ENCODE peak calls at places on chromosomes 16 and 17, in six cellular contexts. A is fibroblast of lung, D is PC-9, V is pancreas, N is WERI-Rb-1, X is aorta. U is an unnamed sample. For H3K27me3, the result is how much of the 10 kb centered on the place peaks cover.

GRCh38 chr17:64092952-64093451 is 36.9 kb downstream of the ERN1 start:
- DNase-seq in A (peak), D (no peak), V (no peak), N (peak), X (no peak), U (no peak)

GRCh38 chr16:9596788-9597187 is 505.3 kb downstream of the HAPSTR1 start:
- DNase-seq in A (no peak), D (no peak), V (no peak), N (no peak), X (no peak), U (no peak)

GRCh38 chr17:40810505-40810904 is 10.7 kb upstream of the KRT28 start:
- DNase-seq in A (no peak), D (peak), V (no peak), N (no peak), X (no peak), U (no peak)

GRCh38 chr17:5118219-5118618 is 2.4 kb downstream of the USP6 start:
- DNase-seq in A (no peak), D (no peak), V (no peak), N (no peak), X (peak), U (no peak)

GRCh38 chr17:65707780-65708179 is 146.3 kb upstream of the AXIN2 start:
- DNase-seq in A (no peak), D (no peak), V (no peak), N (no peak), X (no peak), U (no peak)

GRCh38 chr17:27446569-27447301 is 9.5 kb upstream of the KSR1 start:
- DNase-seq in A (peak), D (no peak), V (no peak), N (peak), X (peak), U (no peak)

GRCh38 chr16:61233718-61234117 is 802.5 kb downstream of the CDH8 start:
- DNase-seq in A (no peak), D (no peak), V (no peak), N (no peak), X (no peak), U (no peak)

GRCh38 chr16:17590711-17591654 is 120.2 kb upstream of the XYLT1 start:
- DNase-seq in A (no peak), D (no peak), V (no peak), N (no peak), X (no peak), U (no peak)

GRCh38 chr17:27326051-27326450 is 32.1 kb downstream of the WSB1 start:
- DNase-seq in A (no peak), D (no peak), V (no peak), N (no peak), X (no peak), U (no peak)

GRCh38 chr17:73156166-73156840 is 8.5 kb upstream of the SSTR2 start:
- DNase-seq in A (peak), D (peak), V (peak), N (peak), X (peak), U (peak)

GRCh38 chr17:63696381-63696961 is 3.5 kb downstream of the LIMD2 start:
- DNase-seq in A (peak), D (no peak), V (no peak), N (peak), X (no peak), U (no peak)

GRCh38 chr16:72094266-72094610 is 591 bp downstream of the DHX38 start:
- DNase-seq in A (no peak), D (peak), V (no peak), N (no peak), X (no peak), U (no peak)

GRCh38 chr17:38509008-38509771 is 80.9 kb downstream of the ARHGAP23 start:
- DNase-seq in A (peak), D (peak), V (peak), N (peak), X (peak), U (peak)

GRCh38 chr17:16406742-16407674 is 8.4 kb upstream of the TRPV2 start:
- DNase-seq in A (no peak), D (peak), V (no peak), N (no peak), X (peak), U (peak)

GRCh38 chr17:9566067-9566466 is 9.6 kb downstream of the STX8 start:
- DNase-seq in A (no peak), D (no peak), V (no peak), N (no peak), X (no peak), U (no peak)

GRCh38 chr16:79150128-79150527 is 450.4 kb downstream of the MAF start:
- DNase-seq in A (no peak), D (no peak), V (no peak), N (no peak), X (no peak), U (no peak)

GRCh38 chr17:1947229-1947742 is 77.8 kb downstream of the RTN4RL1 start:
- DNase-seq in A (no peak), D (no peak), V (no peak), N (no peak), X (no peak), U (no peak)

GRCh38 chr16:71923941-71924690 is 28.8 kb downstream of the IST1 start:
- DNase-seq in A (peak), D (peak), V (no peak), N (no peak), X (no peak), U (no peak)

GRCh38 chr16:30122621-30123160 is 329 bp downstream of the MAPK3 start:
- DNase-seq in A (peak), D (no peak), V (peak), N (no peak), X (peak), U (no peak)

GRCh38 chr17:58302919-58303551 is 22.3 kb upstream of the MPO start:
- DNase-seq in A (no peak), D (no peak), V (no peak), N (no peak), X (peak), U (no peak)

GRCh38 chr17:9512323-9513168 is 63.1 kb downstream of the STX8 start:
- DNase-seq in A (peak), D (no peak), V (no peak), N (no peak), X (no peak), U (no peak)

GRCh38 chr16:29908719-29909220 is 8.5 kb downstream of the ASPHD1 start:
- DNase-seq in A (no peak), D (no peak), V (no peak), N (no peak), X (peak), U (no peak)

GRCh38 chr17:55434721-55435120 is 13.1 kb upstream of the MMD start:
- DNase-seq in A (no peak), D (no peak), V (no peak), N (no peak), X (no peak), U (no peak)

GRCh38 chr16:81597079-81597658 is 152.6 kb downstream of the CMIP start:
- DNase-seq in A (no peak), D (no peak), V (no peak), N (no peak), X (no peak), U (no peak)

GRCh38 chr16:78396046-78396445 is 296.6 kb downstream of the WWOX start:
- DNase-seq in A (no peak), D (no peak), V (no peak), N (no peak), X (no peak), U (no peak)

GRCh38 chr16:86498661-86499493 is 11.4 kb upstream of the FOXF1 start:
- DNase-seq in A (peak), D (no peak), V (no peak), N (no peak), X (peak), U (no peak)

DNA sequence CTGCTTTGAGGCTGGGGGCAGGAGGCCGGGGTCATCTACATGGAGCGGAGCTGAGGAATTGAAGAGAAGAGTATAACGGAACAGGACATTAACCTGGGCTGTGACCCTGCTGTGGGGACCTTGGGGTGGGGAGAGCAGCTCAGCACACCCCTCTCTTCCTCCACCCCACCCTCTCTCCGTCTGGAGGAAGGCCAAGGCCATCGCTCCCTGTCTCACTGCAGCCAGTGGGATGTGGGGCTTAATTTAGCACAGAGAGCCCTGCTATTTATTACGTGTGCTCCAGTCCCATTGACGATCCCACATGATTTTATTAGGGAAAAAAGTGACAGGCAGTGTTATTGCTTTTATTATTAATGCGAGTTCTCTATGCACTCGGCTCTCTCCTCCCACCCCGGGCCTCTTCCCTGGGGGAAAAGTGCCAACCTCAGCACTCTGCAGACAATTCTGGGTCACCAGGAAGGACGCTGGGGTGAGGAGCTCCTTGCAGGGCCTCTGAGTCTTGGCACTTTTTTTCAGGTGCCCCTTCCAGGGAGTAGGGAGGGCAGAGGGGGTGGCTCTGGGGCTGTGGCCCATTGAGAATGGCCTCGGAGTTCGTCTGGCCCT is 57.2 kb downstream of the MGAT5B start:
- DNase-seq in A (no peak), D (no peak), V (no peak), N (no peak), X (no peak), U (no peak)
- H3K27me3 ChIP-seq in A (under half), D (under half), V (under half), N (under half), X (under half), U (under half)

DNA sequence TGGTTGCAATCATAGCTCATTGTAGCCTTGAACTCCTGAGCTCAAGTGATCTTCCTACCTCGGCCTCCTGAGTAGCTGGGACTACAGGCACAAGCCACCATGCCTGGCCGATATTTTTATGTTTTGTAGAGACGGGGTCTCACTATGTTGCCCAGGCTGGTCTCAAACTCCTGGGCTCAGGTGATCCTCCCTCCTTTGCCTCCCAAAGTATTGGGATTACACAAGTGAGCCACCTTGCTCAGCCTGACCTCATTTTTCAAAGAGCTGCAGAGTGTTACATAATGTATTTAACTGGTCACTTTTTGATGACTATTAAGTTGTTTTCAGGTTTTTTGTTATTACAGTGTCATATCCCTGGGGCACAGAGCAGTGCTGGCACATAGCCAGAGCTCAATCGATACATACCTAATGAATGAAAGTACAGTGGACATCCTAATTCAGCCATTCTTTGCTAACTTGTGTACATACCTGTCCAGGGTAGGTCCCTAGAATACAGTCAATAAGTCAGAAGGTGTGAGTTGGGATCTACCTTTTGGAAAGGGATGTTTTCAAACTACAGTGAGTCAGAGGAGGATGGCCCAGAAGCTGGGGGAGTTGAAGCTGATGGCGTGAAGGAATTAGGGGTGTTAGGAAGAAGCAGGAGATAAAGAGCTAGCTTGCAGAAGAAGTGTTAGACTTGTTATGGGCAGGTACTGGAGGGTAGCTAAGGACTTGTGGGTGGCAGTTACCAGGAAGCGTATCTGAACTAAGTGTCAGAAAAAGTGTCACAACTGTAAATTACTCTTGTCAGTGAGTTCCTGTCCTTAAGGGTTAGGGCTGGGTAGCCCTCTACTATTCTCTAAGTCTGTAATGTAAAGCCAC is 20.1 kb upstream of the CYLD start:
- DNase-seq in A (no peak), D (no peak), V (no peak), N (no peak), X (no peak), U (no peak)
- H3K27me3 ChIP-seq in A (under half), D (under half), V (under half), N (under half), X (under half), U (under half)

DNA sequence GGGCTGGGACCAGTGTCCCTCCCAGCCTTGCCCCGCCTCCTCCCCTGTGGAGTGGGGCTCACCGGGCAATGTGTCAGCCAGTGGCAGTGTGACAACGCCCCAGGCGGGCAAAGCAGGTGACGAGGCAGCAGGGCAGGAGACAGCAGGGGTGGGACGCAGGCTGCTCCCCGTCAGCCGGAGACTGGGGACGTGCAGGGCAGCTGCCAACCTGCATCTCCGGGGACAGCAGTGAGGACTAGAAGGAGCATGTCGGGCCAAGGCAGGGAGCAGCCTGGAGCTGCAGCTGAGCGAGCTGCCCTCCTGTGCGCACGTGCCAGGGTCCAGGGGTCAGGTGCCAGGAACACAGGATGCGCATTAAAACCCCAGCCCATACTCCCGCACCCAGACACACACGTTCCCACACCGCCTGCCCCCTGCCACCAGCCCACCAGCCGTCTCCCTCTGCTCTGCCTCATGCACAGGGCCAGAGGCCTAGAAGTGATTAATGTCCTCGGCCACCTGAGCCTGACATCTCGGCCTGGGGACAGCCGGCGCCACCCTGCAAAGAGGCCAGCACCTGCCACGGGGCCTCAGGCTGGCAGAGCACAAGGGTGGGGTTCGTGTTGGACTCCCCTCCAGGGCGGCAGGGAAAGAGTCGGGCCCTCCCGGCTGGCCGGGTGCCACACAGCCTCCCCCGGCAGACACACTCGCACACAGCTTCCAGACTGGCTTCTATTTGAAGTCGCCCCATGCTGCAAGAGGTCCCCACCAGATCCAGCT is 90.5 kb downstream of the RBFOX3 start:
- DNase-seq in A (no peak), D (no peak), V (no peak), N (peak), X (no peak), U (no peak)
- H3K27me3 ChIP-seq in A (under half), D (half or more), V (under half), N (under half), X (under half), U (under half)

GRCh38 chr16:28527985-28528384 is 10.8 kb downstream of the NUPR1 start:
- DNase-seq in A (no peak), D (no peak), V (no peak), N (no peak), X (no peak), U (no peak)

GRCh38 chr16:28522792-28523191 is 16.0 kb downstream of the NUPR1 start:
- DNase-seq in A (no peak), D (no peak), V (no peak), N (no peak), X (no peak), U (no peak)

GRCh38 chr16:28526201-28527099 is 12.3 kb downstream of the NUPR1 start:
- DNase-seq in A (no peak), D (no peak), V (peak), N (no peak), X (no peak), U (no peak)

GRCh38 chr16:28521436-28521835 is 14.8 kb upstream of the IL27 start:
- DNase-seq in A (no peak), D (no peak), V (no peak), N (no peak), X (no peak), U (no peak)

GRCh38 chr16:28524544-28525179 is 14.1 kb downstream of the NUPR1 start:
- DNase-seq in A (no peak), D (no peak), V (no peak), N (no peak), X (no peak), U (no peak)
- H3K27me3 ChIP-seq in A (under half), D (under half), V (under half), N (under half), X (under half), U (under half)

GRCh38 chr17:44777394-44778348 is 18.9 kb downstream of the ADAM11 start:
- DNase-seq in A (no peak), D (no peak), V (no peak), N (no peak), X (no peak), U (no peak)
- H3K27me3 ChIP-seq in A (under half), D (under half), V (under half), N (under half), X (under half), U (under half)

GRCh38 chr16:1101573-1102332 is 5.7 kb upstream of the C1QTNF8 start:
- DNase-seq in A (no peak), D (no peak), V (no peak), N (no peak), X (no peak), U (no peak)

GRCh38 chr16:1105888-1106620 is 10.0 kb upstream of the C1QTNF8 start:
- DNase-seq in A (peak), D (peak), V (peak), N (peak), X (peak), U (peak)

GRCh38 chr16:1102333-1102700 is 6.3 kb upstream of the C1QTNF8 start:
- DNase-seq in A (no peak), D (no peak), V (no peak), N (no peak), X (no peak), U (no peak)

GRCh38 chr16:1102921-1103648 is 7.0 kb upstream of the C1QTNF8 start:
- DNase-seq in A (no peak), D (peak), V (no peak), N (peak), X (peak), U (peak)

DNA sequence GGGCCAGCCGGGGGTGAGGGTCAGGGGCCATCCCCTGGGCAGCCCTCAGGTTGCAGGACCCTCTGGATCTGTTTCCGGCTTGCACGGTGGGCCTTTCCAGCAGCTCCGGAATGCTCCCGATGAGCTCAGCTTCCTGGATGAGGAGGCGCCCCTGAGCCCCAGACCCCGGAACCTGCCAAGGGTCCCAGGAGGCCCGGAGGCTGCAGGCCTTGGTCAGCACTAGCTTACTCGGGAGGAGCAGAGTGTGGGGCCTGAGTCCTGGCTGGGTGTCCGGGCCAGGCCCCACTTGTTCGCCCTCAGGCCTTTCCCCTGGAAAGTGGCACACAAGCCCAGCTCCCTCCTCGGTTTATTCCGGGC is 7.6 kb upstream of the C1QTNF8 start:
- DNase-seq in A (no peak), D (no peak), V (no peak), N (no peak), X (no peak), U (no peak)
- H3K27me3 ChIP-seq in A (under half), D (under half), V (under half), N (under half), X (under half), U (under half)

GRCh38 chr17:48961516-48962233 is 6.7 kb downstream of the GIP start:
- DNase-seq in A (peak), D (peak), V (no peak), N (peak), X (no peak), U (no peak)

GRCh38 chr17:48960834-48961515 is 7.4 kb downstream of the GIP start:
- DNase-seq in A (no peak), D (no peak), V (no peak), N (peak), X (no peak), U (no peak)
- H3K27me3 ChIP-seq in A (under half), D (under half), V (under half), N (under half), X (under half), U (under half)

GRCh38 chr16:75025766-75026165 is 26.9 kb downstream of the ZNRF1 start:
- DNase-seq in A (peak), D (no peak), V (no peak), N (no peak), X (no peak), U (peak)
- H3K27me3 ChIP-seq in A (under half), D (under half), V (under half), N (under half), X (under half), U (under half)